ENCODE peak calls at places on chromosomes 5 and 9, in six cellular contexts. L is progenitor cell of endocrine pancreas, F is AG09309, D is MM.1S, I is choroid plexus epithelial cell, O is fibroblast of lung. Y is an unnamed sample.

GRCh38 chr9:134059188-134059641 is 8.6 kb downstream of the BRD3 start:
- DNase-seq in D (no peak), I (no peak), L (peak), O (no peak), F (no peak), Y (no peak)

GRCh38 chr9:5305741-5306140 is 1.2 kb upstream of the RLN2 start:
- DNase-seq in O (peak), I (no peak), D (no peak), F (no peak), L (no peak), Y (no peak)

GRCh38 chr9:93114169-93114983 is 18.4 kb downstream of the CARD19 start:
- DNase-seq in O (no peak), F (no peak), I (no peak), L (no peak), D (no peak), Y (no peak)

GRCh38 chr5:178356459-178356872 is 123.9 kb upstream of the PHYKPL start:
- DNase-seq in L (no peak), O (no peak), F (no peak), I (no peak), D (no peak), Y (no peak)

GRCh38 chr5:174383196-174384178 is 338.0 kb downstream of the NSG2 start:
- DNase-seq in I (peak), D (no peak), F (no peak), O (no peak), L (no peak), Y (no peak)

GRCh38 chr9:108963459-108964143 is 29.4 kb downstream of the ABITRAM start:
- DNase-seq in I (peak), F (no peak), L (no peak), D (no peak), O (no peak), Y (no peak)

GRCh38 chr5:143922718-143923117 is 110.8 kb downstream of the HMHB1 start:
- DNase-seq in F (no peak), I (peak), O (peak), L (no peak), D (no peak), Y (no peak)

GRCh38 chr5:138065102-138065501 is 18.7 kb upstream of the WNT8A start:
- DNase-seq in O (no peak), L (no peak), F (no peak), D (no peak), I (no peak), Y (no peak)

GRCh38 chr5:127988149-127988755 is 95.3 kb upstream of the SLC12A2 start:
- DNase-seq in O (peak), L (no peak), F (peak), I (peak), D (no peak), Y (peak)

GRCh38 chr9:85900504-85901201 is 40.3 kb upstream of the NAA35 start:
- DNase-seq in I (peak), D (no peak), O (peak), L (no peak), F (no peak), Y (no peak)

GRCh38 chr5:72363146-72363802 is 43.1 kb downstream of the PTCD2 start:
- DNase-seq in L (no peak), F (peak), D (no peak), I (peak), O (peak), Y (peak)

GRCh38 chr5:95846554-95847260 is 24.2 kb upstream of the GLRX start:
- DNase-seq in F (no peak), L (peak), O (peak), D (peak), I (peak), Y (peak)

GRCh38 chr9:5947912-5948311 is 57.2 kb downstream of the MLANA start:
- DNase-seq in D (peak), I (peak), L (no peak), F (no peak), O (no peak), Y (no peak)

GRCh38 chr9:97847474-97848236 is 5.4 kb upstream of the FOXE1 start:
- DNase-seq in I (no peak), D (no peak), O (no peak), L (no peak), F (no peak), Y (no peak)

GRCh38 chr9:76709020-76709419 is 55.2 kb upstream of the PCA3 start:
- DNase-seq in O (no peak), I (no peak), D (no peak), F (no peak), L (no peak), Y (no peak)

GRCh38 chr9:19160085-19160484 is 32.8 kb upstream of the PLIN2 start:
- DNase-seq in D (no peak), I (no peak), F (no peak), L (no peak), O (no peak), Y (no peak)

GRCh38 chr9:137960496-137960895 is 82.9 kb downstream of the CACNA1B start:
- DNase-seq in O (no peak), I (no peak), D (no peak), L (no peak), F (no peak), Y (no peak)

GRCh38 chr9:133787749-133788015 is 49.5 kb upstream of the SARDH start:
- DNase-seq in O (peak), D (no peak), L (no peak), I (peak), F (no peak), Y (no peak)

GRCh38 chr9:70795841-70796240 is 325.6 kb downstream of the TRPM3 start:
- DNase-seq in I (no peak), L (no peak), O (no peak), F (no peak), D (no peak), Y (no peak)

GRCh38 chr5:34790087-34790486 is 48.9 kb upstream of the TTC23L start:
- DNase-seq in D (no peak), I (no peak), O (peak), F (no peak), L (no peak), Y (no peak)

GRCh38 chr9:105117111-105117682 is 127.3 kb upstream of the SLC44A1 start:
- DNase-seq in F (no peak), D (no peak), O (no peak), L (no peak), I (no peak), Y (no peak)

GRCh38 chr5:154811653-154812465 is 38.5 kb downstream of the FAXDC2 start:
- DNase-seq in O (peak), F (peak), L (peak), D (peak), I (peak), Y (peak)

GRCh38 chr5:94810281-94810680 is 191.8 kb downstream of the SLF1 start:
- DNase-seq in O (no peak), L (no peak), D (no peak), I (no peak), F (no peak), Y (no peak)

GRCh38 chr9:109856785-109857184 is 76.8 kb downstream of the PALM2AKAP2 start:
- DNase-seq in F (no peak), O (peak), L (no peak), D (no peak), I (peak), Y (peak)

GRCh38 chr5:157564149-157564711 is 11.3 kb downstream of the ADAM19 start:
- DNase-seq in O (peak), L (no peak), D (no peak), I (no peak), F (no peak), Y (no peak)
- TF ChIP-seq CTCF in O (no peak), L (no peak), D (no peak), I (no peak), F (no peak), Y (no peak)

GRCh38 chr5:81290146-81290545 is 11.2 kb upstream of the ZCCHC9 start:
- DNase-seq in O (peak), L (no peak), D (no peak), F (no peak), I (no peak), Y (no peak)
- TF ChIP-seq CTCF in O (no peak), L (no peak), D (no peak), F (no peak), I (no peak), Y (no peak)

GRCh38 chr9:38068866-38069628 is at the start of gene SHB:
- DNase-seq in L (peak), O (peak), I (peak), D (peak), F (no peak), Y (no peak)
- TF ChIP-seq CTCF in L (no peak), O (no peak), I (no peak), D (no peak), F (no peak), Y (no peak)

GRCh38 chr5:119795768-119796167 is 166.4 kb downstream of the FAM170A start:
- DNase-seq in D (no peak), F (no peak), L (no peak), O (peak), I (no peak), Y (peak)

GRCh38 chr5:119801570-119801969 is 172.2 kb downstream of the FAM170A start:
- DNase-seq in D (no peak), I (no peak), O (no peak), L (no peak), F (no peak), Y (no peak)
- TF ChIP-seq CTCF in D (no peak), I (no peak), O (no peak), L (no peak), F (no peak), Y (no peak)

GRCh38 chr5:160649304-160649703 is 202.7 kb downstream of the ATP10B start:
- DNase-seq in D (peak), I (no peak), O (no peak), L (no peak), F (no peak), Y (no peak)
- TF ChIP-seq CTCF in D (peak), I (no peak), O (no peak), L (peak), F (no peak), Y (no peak)

GRCh38 chr5:43115968-43116367 is 4.7 kb upstream of the ZNF131 start:
- DNase-seq in F (no peak), D (no peak), L (no peak), O (no peak), I (no peak), Y (no peak)

GRCh38 chr5:43123887-43124286 is 3.2 kb downstream of the ZNF131 start:
- DNase-seq in L (no peak), I (no peak), F (no peak), D (no peak), O (no peak), Y (no peak)

GRCh38 chr5:43117092-43117491 is 3.6 kb upstream of the ZNF131 start:
- DNase-seq in F (no peak), L (no peak), I (no peak), D (no peak), O (no peak), Y (no peak)

GRCh38 chr5:43121565-43122484 is 1.1 kb downstream of the ZNF131 start:
- DNase-seq in D (no peak), F (peak), O (peak), I (peak), L (no peak), Y (peak)

DNA sequence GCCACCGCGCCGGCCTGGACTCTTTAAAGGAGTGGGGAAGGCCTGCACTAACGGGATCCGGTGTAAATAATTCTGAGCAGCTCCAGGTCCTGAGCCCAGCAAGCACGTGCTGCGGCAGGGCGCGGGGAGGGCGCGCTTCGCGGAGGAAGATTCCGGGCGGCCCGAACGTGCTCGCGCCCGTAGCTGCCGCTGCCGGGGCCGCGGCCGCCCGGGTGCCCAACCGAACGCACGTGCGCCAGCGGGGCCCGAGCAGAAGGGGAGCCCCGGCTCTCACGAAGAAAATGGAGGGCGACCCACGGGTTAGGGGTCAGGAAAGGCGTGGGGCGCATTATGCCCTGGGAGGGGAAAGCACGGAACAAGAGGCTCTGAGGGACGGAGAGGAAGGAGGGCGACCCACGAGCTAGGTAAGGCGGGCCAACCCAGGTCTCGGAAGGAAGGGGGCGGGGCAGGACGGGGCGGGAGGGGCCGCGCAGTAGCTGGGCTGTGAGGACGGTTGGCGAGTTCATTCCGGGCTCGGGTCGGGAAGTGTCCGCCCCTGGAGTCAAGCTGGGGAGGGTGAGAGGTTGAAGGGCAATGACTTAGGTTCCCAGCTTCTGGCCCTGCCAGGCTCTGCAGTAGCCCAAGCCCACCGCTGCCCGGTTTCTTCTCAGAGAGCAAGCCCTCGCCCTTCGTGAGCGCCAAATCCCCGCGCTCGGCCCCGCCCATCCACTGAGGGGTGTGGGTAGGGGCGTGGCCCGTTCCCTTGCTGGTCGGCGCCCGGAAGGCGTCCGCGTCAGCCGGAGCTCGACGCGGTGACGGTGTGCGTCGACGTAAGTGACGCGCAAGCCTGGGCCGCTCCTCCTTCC is at the start of gene ZNF131:
- DNase-seq in F (peak), D (peak), I (peak), O (peak), L (peak), Y (peak)
- TF ChIP-seq CTCF in F (peak), D (no peak), I (no peak), O (no peak), L (no peak), Y (no peak)

GRCh38 chr9:120348951-120349429 is 231.0 kb downstream of the CDK5RAP2 start:
- DNase-seq in D (no peak), F (no peak), I (peak), O (peak), L (peak), Y (no peak)
- TF ChIP-seq CTCF in D (peak), F (peak), I (peak), O (peak), L (peak), Y (peak)

GRCh38 chr5:54310433-54311177 is at the start of gene ARL15:
- DNase-seq in O (peak), F (peak), I (peak), D (peak), L (peak), Y (peak)
- TF ChIP-seq CTCF in O (no peak), F (no peak), I (no peak), D (no peak), L (no peak), Y (no peak)

Y was measured in HFF-Myc.